ENCODE peak calls at places on chromosome 11, in eight cellular contexts. X is hippocampal formation, A is RCC 7860, C is small intestine, R is M059J, U is astrocyte of the spinal cord, E is anterior cingulate cortex, Z is endothelial cell. I is an unnamed sample.

GRCh38 chr11:40597546-40598113 is 861.8 kb downstream of the LRRC4C start:
- DNase-seq in X (no peak), A (no peak), C (no peak), R (no peak), U (no peak), E (no peak), Z (no peak), I (no peak)

GRCh38 chr11:73387594-73388021 is 11.4 kb downstream of the RELT start:
- DNase-seq in X (no peak), A (no peak), C (no peak), R (no peak), U (peak), E (no peak), Z (no peak), I (no peak)

GRCh38 chr11:64672875-64673274 is 50.1 kb downstream of the NRXN2 start:
- DNase-seq in X (no peak), A (no peak), C (no peak), R (no peak), U (no peak), E (no peak), Z (no peak), I (no peak)

GRCh38 chr11:122796128-122796717 is 42.1 kb upstream of the CRTAM start:
- DNase-seq in X (no peak), A (peak), C (peak), R (peak), U (no peak), E (no peak), Z (peak), I (no peak)

GRCh38 chr11:65891180-65892136 is 985 bp downstream of the CCDC85B start:
- DNase-seq in X (no peak), A (peak), C (no peak), R (peak), U (peak), E (no peak), Z (peak), I (no peak)

GRCh38 chr11:35550374-35551036 is 25.1 kb upstream of the PAMR1 start:
- DNase-seq in X (no peak), A (no peak), C (no peak), R (peak), U (no peak), E (no peak), Z (no peak), I (no peak)

GRCh38 chr11:114075891-114076441 is 16.5 kb downstream of the ZBTB16 start:
- DNase-seq in X (peak), A (no peak), C (peak), R (peak), U (peak), E (no peak), Z (peak), I (peak)

GRCh38 chr11:65489061-65489705 is 9.7 kb upstream of the MALAT1 start:
- DNase-seq in X (no peak), A (peak), C (peak), R (peak), U (peak), E (no peak), Z (no peak), I (peak)

GRCh38 chr11:5696210-5696609 is 6.6 kb downstream of the TRIM22 start:
- DNase-seq in X (no peak), A (no peak), C (no peak), R (peak), U (no peak), E (no peak), Z (no peak), I (no peak)

GRCh38 chr11:122146475-122146874 is 30.5 kb upstream of the BLID start:
- DNase-seq in X (no peak), A (peak), C (no peak), R (peak), U (no peak), E (no peak), Z (no peak), I (no peak)

GRCh38 chr11:111303476-111303875 is 5.1 kb downstream of the POU2AF3 start:
- DNase-seq in X (no peak), A (no peak), C (peak), R (no peak), U (no peak), E (no peak), Z (no peak), I (no peak)

GRCh38 chr11:96123301-96123700 is 199.4 kb upstream of the MTMR2 start:
- DNase-seq in X (no peak), A (no peak), C (no peak), R (no peak), U (no peak), E (no peak), Z (no peak), I (no peak)

GRCh38 chr11:132595711-132596111 is 936.6 kb downstream of the OPCML start:
- DNase-seq in X (no peak), A (no peak), C (no peak), R (peak), U (peak), E (no peak), Z (no peak), I (no peak)

GRCh38 chr11:128021304-128022006 is 565.9 kb downstream of the ETS1 start:
- DNase-seq in X (no peak), A (no peak), C (no peak), R (peak), U (no peak), E (no peak), Z (peak), I (no peak)

GRCh38 chr11:130465259-130465658 is 16.8 kb downstream of the ADAMTS15 start:
- DNase-seq in X (no peak), A (no peak), C (no peak), R (no peak), U (peak), E (no peak), Z (no peak), I (no peak)

GRCh38 chr11:77776455-77776854 is 44.1 kb downstream of the RSF1 start:
- DNase-seq in X (no peak), A (no peak), C (no peak), R (no peak), U (peak), E (no peak), Z (no peak), I (no peak)

GRCh38 chr11:125457814-125458343 is 38.2 kb downstream of the FEZ1 start:
- DNase-seq in X (peak), A (no peak), C (peak), R (peak), U (peak), E (no peak), Z (no peak), I (no peak)

GRCh38 chr11:93861808-93862207 is 11.4 kb upstream of the VSTM5 start:
- DNase-seq in X (no peak), A (no peak), C (no peak), R (no peak), U (no peak), E (no peak), Z (no peak), I (no peak)

GRCh38 chr11:111336582-111337256 is 38.4 kb downstream of the POU2AF3 start:
- DNase-seq in X (no peak), A (no peak), C (no peak), R (no peak), U (peak), E (no peak), Z (no peak), I (peak)

GRCh38 chr11:113241190-113242051 is 73.0 kb upstream of the TTC12 start:
- DNase-seq in X (no peak), A (peak), C (no peak), R (no peak), U (peak), E (no peak), Z (no peak), I (no peak)

GRCh38 chr11:33698921-33699320 is 1.7 kb downstream of the C11orf91 start:
- DNase-seq in X (no peak), A (no peak), C (no peak), R (no peak), U (no peak), E (no peak), Z (no peak), I (no peak)